ENCODE peak calls at places on chromosome 15, in four cellular contexts. Y, C, O and Q are unnamed samples.

GRCh38 chr15:65583701-65584100 is 27.2 kb downstream of the INTS14 start:
- DNase-seq in Y (no peak), C (no peak), O (no peak), Q (no peak)

GRCh38 chr15:99014803-99015676 is 7.4 kb upstream of the PGPEP1L start:
- DNase-seq in Y (no peak), C (peak), O (peak), Q (no peak)

GRCh38 chr15:39926526-39926925 is 6.5 kb upstream of the GPR176 start:
- DNase-seq in Y (no peak), C (no peak), O (no peak), Q (no peak)

GRCh38 chr15:51380999-51381806 is 39.7 kb downstream of the GLDN start:
- DNase-seq in Y (peak), C (peak), O (peak), Q (no peak)

GRCh38 chr15:61106886-61107285 is 122.2 kb downstream of the RORA start:
- DNase-seq in Y (no peak), C (no peak), O (no peak), Q (no peak)

GRCh38 chr15:41773332-41773728 is 954 bp upstream of the MAPKBP1 start:
- DNase-seq in Y (no peak), C (no peak), O (no peak), Q (no peak)

GRCh38 chr15:33125883-33126535 is 68.5 kb downstream of the FMN1 start:
- DNase-seq in Y (no peak), C (no peak), O (no peak), Q (no peak)

GRCh38 chr15:72825831-72826230 is 42.3 kb upstream of the ADPGK start:
- DNase-seq in Y (no peak), C (no peak), O (no peak), Q (no peak)

GRCh38 chr15:29086001-29086400 is 183.6 kb downstream of the NSMCE3 start:
- DNase-seq in Y (no peak), C (no peak), O (no peak), Q (no peak)

GRCh38 chr15:101063891-101064794 is 145.0 kb downstream of the LRRK1 start:
- DNase-seq in Y (peak), C (no peak), O (peak), Q (peak)

GRCh38 chr15:53757906-53758305 is 1.6 kb downstream of the WDR72 start:
- DNase-seq in Y (no peak), C (no peak), O (no peak), Q (no peak)

GRCh38 chr15:38899300-38899699 is 334.7 kb upstream of the RASGRP1 start:
- DNase-seq in Y (no peak), C (no peak), O (no peak), Q (no peak)

GRCh38 chr15:27582741-27583400 is 516.2 kb downstream of the OCA2 start:
- DNase-seq in Y (no peak), C (no peak), O (no peak), Q (no peak)

GRCh38 chr15:78906310-78906608 is 33.6 kb downstream of the MORF4L1 start:
- DNase-seq in Y (peak), C (no peak), O (peak), Q (no peak)

GRCh38 chr15:67862771-67863441 is 23.1 kb upstream of the RNU6-1 start:
- DNase-seq in Y (peak), C (no peak), O (no peak), Q (no peak)

GRCh38 chr15:57878573-57878972 is 172.1 kb downstream of the POLR2M start:
- DNase-seq in Y (no peak), C (no peak), O (no peak), Q (no peak)

GRCh38 chr15:66291816-66292215 is 1.6 kb upstream of the DIS3L start:
- DNase-seq in Y (no peak), C (no peak), O (no peak), Q (no peak)

GRCh38 chr15:94451461-94451860 is 220.1 kb downstream of the MCTP2 start:
- DNase-seq in Y (no peak), C (no peak), O (no peak), Q (no peak)

GRCh38 chr15:83904107-83904720 is 250.3 kb downstream of the ADAMTSL3 start:
- DNase-seq in Y (no peak), C (peak), O (no peak), Q (no peak)

DNA sequence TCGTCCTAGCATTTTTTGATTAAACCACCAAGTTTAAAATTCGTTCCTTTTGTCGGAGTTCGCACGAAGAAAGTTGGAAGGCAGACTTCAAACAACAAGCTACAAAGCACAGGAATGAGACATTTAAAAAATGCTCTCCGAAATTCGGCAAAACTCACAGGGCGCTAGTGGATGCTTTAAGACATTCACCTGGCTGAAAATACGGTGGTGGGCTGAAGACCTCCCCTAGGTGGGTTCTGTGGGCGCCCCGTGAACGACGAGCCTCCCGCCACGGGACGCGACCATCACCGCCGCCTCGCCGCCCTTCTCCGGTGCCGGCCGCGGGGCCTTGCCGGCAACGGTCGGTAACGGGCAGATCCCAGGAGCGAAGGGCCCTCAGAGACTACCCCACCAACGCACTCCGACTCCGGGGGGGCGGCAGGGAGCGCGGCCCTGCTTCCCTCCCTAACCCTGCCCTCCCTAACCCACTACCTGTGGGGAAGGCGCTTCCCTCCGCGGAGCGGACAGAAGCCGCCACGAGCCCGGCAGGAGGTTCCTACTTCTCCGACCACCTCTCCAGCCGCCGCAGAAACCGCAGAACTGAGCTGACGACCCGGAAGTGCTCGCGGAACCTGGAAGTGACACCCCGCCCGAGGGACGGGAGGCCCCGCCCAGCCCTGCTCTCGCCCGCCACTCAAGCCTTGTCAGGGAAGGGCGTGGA is at the start of gene GTF2A2:
- DNase-seq in Y (peak), C (peak), O (peak), Q (peak)
- TF ChIP-seq CTCF in Y (no peak), C (no peak), O (no peak), Q (peak)

GRCh38 chr15:47682661-47683060 is 34.6 kb upstream of the SEMA6D start:
- DNase-seq in Y (no peak), C (no peak), O (no peak), Q (no peak)

GRCh38 chr15:47675735-47676134 is 41.6 kb upstream of the SEMA6D start:
- DNase-seq in Y (no peak), C (no peak), O (no peak), Q (no peak)

GRCh38 chr15:47674576-47675232 is 42.6 kb upstream of the SEMA6D start:
- DNase-seq in Y (no peak), C (no peak), O (no peak), Q (no peak)

GRCh38 chr15:47673343-47673761 is 44.0 kb upstream of the SEMA6D start:
- DNase-seq in Y (no peak), C (no peak), O (no peak), Q (no peak)

DNA sequence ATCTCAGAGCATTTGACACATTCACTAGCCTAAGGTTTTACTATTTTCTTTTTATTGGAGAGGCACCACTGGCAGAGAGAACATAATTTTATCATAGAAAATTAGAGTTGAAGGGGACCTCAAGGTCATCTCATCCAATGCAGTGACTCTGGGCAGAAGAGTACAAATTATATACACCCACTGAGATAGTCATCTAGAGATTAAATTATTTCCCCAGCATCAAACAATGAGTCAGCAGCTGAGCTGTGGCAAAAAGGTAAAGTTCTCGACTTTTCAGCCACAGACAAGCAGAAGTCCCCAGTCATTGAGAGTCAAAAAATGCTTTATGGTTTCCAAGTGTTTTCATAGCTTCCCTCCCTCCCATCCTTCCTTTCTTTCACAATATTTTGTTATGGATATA is 39.3 kb upstream of the SEMA6D start:
- DNase-seq in Y (no peak), C (no peak), O (no peak), Q (no peak)
- TF ChIP-seq CTCF in Y (no peak), C (no peak), O (no peak), Q (no peak)

GRCh38 chr15:59762558-59762957 is 73.4 kb upstream of the BNIP2 start:
- DNase-seq in Y (no peak), C (no peak), O (no peak), Q (no peak)

DNA sequence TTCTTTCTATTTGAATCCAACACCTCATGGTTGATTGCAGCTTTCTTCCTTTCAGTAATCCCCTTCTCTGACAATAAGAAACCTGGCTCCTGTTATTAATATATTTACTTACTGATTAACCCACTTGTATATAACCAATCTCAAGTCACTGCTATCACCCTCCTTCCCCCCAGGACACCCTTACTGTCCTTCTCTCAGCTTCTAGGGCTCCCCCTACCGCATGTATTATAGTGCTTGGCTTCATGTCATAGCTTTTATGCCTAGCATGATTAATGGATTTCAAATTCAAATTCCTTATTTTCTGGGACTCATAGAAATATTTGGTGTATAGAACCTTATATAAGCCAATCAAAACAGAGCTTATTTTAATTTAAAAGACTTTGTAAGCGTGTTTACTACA is 75.7 kb upstream of the BNIP2 start:
- DNase-seq in Y (no peak), C (no peak), O (no peak), Q (no peak)
- TF ChIP-seq CTCF in Y (peak), C (no peak), O (no peak), Q (no peak)

GRCh38 chr15:63531586-63531985 is 27.2 kb downstream of the USP3 start:
- DNase-seq in Y (no peak), C (no peak), O (no peak), Q (no peak)
- TF ChIP-seq CTCF in Y (no peak), C (no peak), O (no peak), Q (peak)

GRCh38 chr15:90190606-90191343 is 10.4 kb upstream of the SEMA4B start:
- DNase-seq in Y (no peak), C (no peak), O (peak), Q (no peak)

GRCh38 chr15:90192961-90193786 is 8.0 kb upstream of the SEMA4B start:
- DNase-seq in Y (no peak), C (no peak), O (peak), Q (no peak)

GRCh38 chr15:90189781-90190467 is 11.2 kb upstream of the SEMA4B start:
- DNase-seq in Y (no peak), C (no peak), O (no peak), Q (no peak)

GRCh38 chr15:90191344-90191687 is 9.8 kb upstream of the SEMA4B start:
- DNase-seq in Y (no peak), C (no peak), O (no peak), Q (no peak)

DNA sequence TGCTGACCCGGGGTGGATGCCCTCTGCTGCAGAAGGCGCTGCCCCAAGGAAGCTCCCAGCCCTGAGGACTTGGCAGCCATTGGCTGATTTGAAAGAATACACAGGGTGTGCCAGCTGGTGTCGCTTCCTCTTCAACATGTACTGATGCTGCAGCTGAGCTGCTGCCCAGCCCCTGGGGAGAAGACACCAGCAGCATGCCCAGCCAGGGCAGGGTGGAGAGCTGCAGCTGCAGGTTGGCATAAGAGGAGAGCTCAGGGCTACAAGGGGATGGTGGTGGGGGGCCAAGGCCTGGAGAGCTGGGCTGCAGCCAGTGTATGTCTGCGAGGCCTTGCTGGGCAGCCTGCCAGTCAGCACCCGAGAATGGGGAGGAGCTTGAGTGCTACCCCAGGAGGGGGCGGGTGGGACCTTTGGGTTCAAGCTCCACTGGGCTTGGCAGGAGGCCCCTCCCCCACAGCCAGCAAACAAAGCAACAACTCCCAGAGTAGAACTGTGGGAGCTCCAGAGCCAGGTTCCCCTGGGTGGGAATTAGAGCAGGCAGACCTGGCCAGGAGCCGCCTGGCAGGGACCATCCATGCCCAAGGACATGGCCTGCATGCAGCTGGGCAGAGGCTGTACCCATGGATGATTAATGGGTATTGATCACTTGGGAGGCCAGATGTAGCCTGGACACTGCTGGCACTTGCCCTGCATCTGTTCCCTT is 9.2 kb upstream of the SEMA4B start:
- DNase-seq in Y (peak), C (peak), O (peak), Q (no peak)
- TF ChIP-seq CTCF in Y (no peak), C (no peak), O (no peak), Q (no peak)